ENCODE peak calls at places on chromosomes 12 and 14, in seven cellular contexts. One of them, this sample, is unnamed.

GRCh38 chr12:79414252-79414651 is 276.5 kb downstream of the PAWR start:
- DNase-seq in neural progenitor cell: no peak
- DNase-seq in MM.1S: no peak
- DNase-seq in GM23338: no peak
- DNase-seq in GM23248: no peak
- DNase-seq in hepatocyte: peak; percentile 16
- DNase-seq in HCT116: no peak
- DNase-seq in this sample: no peak

GRCh38 chr12:50614167-50614762 is 109.5 kb downstream of the DIP2B start:
- DNase-seq in HCT116: peak; percentile 46
- DNase-seq in GM23248: peak; percentile 56
- DNase-seq in hepatocyte: no peak
- DNase-seq in GM23338: peak; percentile 74
- DNase-seq in MM.1S: no peak
- DNase-seq in neural progenitor cell: no peak
- DNase-seq in this sample: no peak

GRCh38 chr14:82999802-83000201 is 1466.1 kb upstream of the SEL1L start:
- DNase-seq in neural progenitor cell: peak; percentile 54
- DNase-seq in HCT116: no peak
- DNase-seq in hepatocyte: no peak
- DNase-seq in MM.1S: no peak
- DNase-seq in GM23338: peak; percentile 54
- DNase-seq in GM23248: peak; percentile 6
- DNase-seq in this sample: no peak

GRCh38 chr12:54232790-54233189 is 44.0 kb upstream of the SMUG1 start:
- DNase-seq in hepatocyte: no peak
- DNase-seq in HCT116: no peak
- DNase-seq in GM23248: peak; percentile 58
- DNase-seq in GM23338: peak; percentile 81
- DNase-seq in neural progenitor cell: no peak
- DNase-seq in MM.1S: no peak
- DNase-seq in this sample: no peak

GRCh38 chr12:31218203-31219025 is 107.5 kb downstream of the SINHCAF start:
- DNase-seq in GM23338: peak; percentile 52
- DNase-seq in hepatocyte: no peak
- DNase-seq in MM.1S: no peak
- DNase-seq in neural progenitor cell: no peak
- DNase-seq in GM23248: no peak
- DNase-seq in HCT116: no peak
- DNase-seq in this sample: no peak

GRCh38 chr12:74129702-74130101 is 407.9 kb upstream of the ATXN7L3B start:
- DNase-seq in HCT116: no peak
- DNase-seq in GM23248: no peak
- DNase-seq in neural progenitor cell: no peak
- DNase-seq in hepatocyte: no peak
- DNase-seq in MM.1S: no peak
- DNase-seq in GM23338: no peak
- DNase-seq in this sample: no peak

GRCh38 chr12:12209675-12210074 is 57.2 kb downstream of the LRP6 start:
- DNase-seq in MM.1S: no peak
- DNase-seq in GM23248: no peak
- DNase-seq in hepatocyte: no peak
- DNase-seq in GM23338: no peak
- DNase-seq in neural progenitor cell: no peak
- DNase-seq in HCT116: no peak
- DNase-seq in this sample: no peak

GRCh38 chr12:84822541-84822940 is 90.1 kb downstream of the SLC6A15 start:
- DNase-seq in GM23248: peak; percentile 18
- DNase-seq in GM23338: no peak
- DNase-seq in hepatocyte: no peak
- DNase-seq in HCT116: no peak
- DNase-seq in neural progenitor cell: no peak
- DNase-seq in MM.1S: peak; percentile 82
- DNase-seq in this sample: no peak

GRCh38 chr12:79776111-79776510 is 85.3 kb upstream of the PAWR start:
- DNase-seq in GM23338: no peak
- DNase-seq in GM23248: peak; percentile 73
- DNase-seq in HCT116: no peak
- DNase-seq in MM.1S: no peak
- DNase-seq in neural progenitor cell: no peak
- DNase-seq in hepatocyte: no peak
- DNase-seq in this sample: no peak

GRCh38 chr12:42483534-42483857 is 106.0 kb downstream of the PRICKLE1 start:
- DNase-seq in GM23338: no peak
- DNase-seq in HCT116: no peak
- DNase-seq in neural progenitor cell: no peak
- DNase-seq in GM23248: peak; percentile 60
- DNase-seq in hepatocyte: peak; percentile 62
- DNase-seq in MM.1S: no peak
- DNase-seq in this sample: peak; percentile 87

GRCh38 chr14:85607571-85608219 is 77.8 kb downstream of the FLRT2 start:
- DNase-seq in hepatocyte: peak; percentile 39
- DNase-seq in GM23248: peak; percentile 94
- DNase-seq in GM23338: no peak
- DNase-seq in MM.1S: no peak
- DNase-seq in HCT116: no peak
- DNase-seq in neural progenitor cell: no peak
- DNase-seq in this sample: no peak

GRCh38 chr12:3421599-3421998 is 69.4 kb upstream of the PRMT8 start:
- DNase-seq in MM.1S: no peak
- DNase-seq in hepatocyte: no peak
- DNase-seq in GM23338: peak; percentile 63
- DNase-seq in neural progenitor cell: no peak
- DNase-seq in HCT116: no peak
- DNase-seq in GM23248: no peak
- DNase-seq in this sample: no peak

GRCh38 chr12:15984097-15984800 is 73.1 kb downstream of the DERA start:
- DNase-seq in HCT116: no peak
- DNase-seq in neural progenitor cell: no peak
- DNase-seq in MM.1S: no peak
- DNase-seq in hepatocyte: no peak
- DNase-seq in GM23248: peak; percentile 20
- DNase-seq in GM23338: no peak
- DNase-seq in this sample: no peak

GRCh38 chr14:20499881-20500280 is 5.5 kb upstream of the RNASE10 start:
- DNase-seq in neural progenitor cell: no peak
- DNase-seq in HCT116: no peak
- DNase-seq in hepatocyte: no peak
- DNase-seq in GM23248: no peak
- DNase-seq in GM23338: no peak
- DNase-seq in MM.1S: no peak
- DNase-seq in this sample: no peak

GRCh38 chr12:52054838-52055741 is 3.8 kb downstream of the NR4A1 start:
- DNase-seq in neural progenitor cell: no peak
- DNase-seq in GM23338: no peak
- DNase-seq in HCT116: no peak
- DNase-seq in MM.1S: no peak
- DNase-seq in hepatocyte: peak; percentile 9
- DNase-seq in GM23248: no peak
- DNase-seq in this sample: no peak
- TF ChIP-seq EZH2phosphoT487 in neural progenitor cell: no peak
- TF ChIP-seq EZH2phosphoT487 in GM23338: no peak
- TF ChIP-seq EZH2phosphoT487 in HCT116: no peak
- TF ChIP-seq EZH2phosphoT487 in MM.1S: no peak
- TF ChIP-seq EZH2phosphoT487 in hepatocyte: no peak
- TF ChIP-seq EZH2phosphoT487 in GM23248: no peak
- TF ChIP-seq EZH2phosphoT487 in this sample: no peak

DNA sequence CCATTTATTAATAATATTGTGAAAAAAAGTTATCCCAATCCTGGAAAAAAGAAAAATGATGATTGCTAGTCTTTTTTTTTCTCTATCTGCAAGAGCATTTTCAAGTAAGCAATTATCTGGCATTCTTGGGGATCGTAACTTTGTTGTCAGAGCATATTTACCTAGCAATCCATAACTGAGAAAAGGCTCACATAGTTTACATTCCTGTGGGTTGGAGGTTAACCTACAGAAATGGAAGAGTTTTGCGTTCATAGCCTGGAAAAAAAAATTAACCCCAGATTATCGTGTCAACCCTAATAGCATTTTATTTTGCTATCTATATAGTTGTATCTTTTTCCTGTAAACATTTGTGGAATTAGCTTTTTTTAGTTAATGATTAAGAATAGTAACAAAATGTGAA is 292.3 kb downstream of the DAD1 start:
- DNase-seq in GM23338: peak; percentile 24
- DNase-seq in HCT116: no peak
- DNase-seq in GM23248: no peak
- DNase-seq in MM.1S: peak; percentile 27
- DNase-seq in hepatocyte: no peak
- DNase-seq in neural progenitor cell: no peak
- DNase-seq in this sample: no peak
- TF ChIP-seq EZH2phosphoT487 in GM23338: no peak
- TF ChIP-seq EZH2phosphoT487 in HCT116: no peak
- TF ChIP-seq EZH2phosphoT487 in GM23248: no peak
- TF ChIP-seq EZH2phosphoT487 in MM.1S: no peak
- TF ChIP-seq EZH2phosphoT487 in hepatocyte: no peak
- TF ChIP-seq EZH2phosphoT487 in neural progenitor cell: no peak
- TF ChIP-seq EZH2phosphoT487 in this sample: no peak

DNA sequence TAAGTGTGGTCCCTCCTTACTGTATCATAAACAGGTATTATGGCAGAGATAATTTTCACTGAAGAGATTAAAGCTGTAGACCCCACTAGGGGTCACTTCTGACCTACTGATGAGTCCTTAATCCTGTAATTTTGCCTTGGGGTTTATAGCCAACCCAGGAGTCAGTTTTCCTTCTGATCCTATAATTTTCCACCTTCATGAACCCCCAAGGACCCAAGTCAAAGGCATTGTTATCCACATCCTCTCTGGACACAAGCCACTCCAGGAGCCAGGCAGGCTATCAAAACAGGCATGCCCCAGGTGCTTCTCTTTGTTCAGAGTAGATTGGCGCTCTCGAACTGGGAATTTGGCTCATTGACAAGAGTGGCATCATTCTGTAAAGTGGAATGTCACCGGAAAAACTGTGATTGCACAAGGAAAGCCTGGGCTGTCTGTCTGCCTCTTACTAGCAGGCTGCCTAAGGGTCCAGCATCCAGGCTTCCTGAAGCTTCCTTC is 1523.3 kb upstream of the FLRT2 start:
- DNase-seq in neural progenitor cell: peak; percentile 49
- DNase-seq in HCT116: no peak
- DNase-seq in GM23248: no peak
- DNase-seq in MM.1S: no peak
- DNase-seq in hepatocyte: no peak
- DNase-seq in GM23338: peak; percentile 33
- DNase-seq in this sample: no peak
- TF ChIP-seq EZH2phosphoT487 in neural progenitor cell: no peak
- TF ChIP-seq EZH2phosphoT487 in HCT116: no peak
- TF ChIP-seq EZH2phosphoT487 in GM23248: no peak
- TF ChIP-seq EZH2phosphoT487 in MM.1S: no peak
- TF ChIP-seq EZH2phosphoT487 in hepatocyte: no peak
- TF ChIP-seq EZH2phosphoT487 in GM23338: no peak
- TF ChIP-seq EZH2phosphoT487 in this sample: no peak

DNA sequence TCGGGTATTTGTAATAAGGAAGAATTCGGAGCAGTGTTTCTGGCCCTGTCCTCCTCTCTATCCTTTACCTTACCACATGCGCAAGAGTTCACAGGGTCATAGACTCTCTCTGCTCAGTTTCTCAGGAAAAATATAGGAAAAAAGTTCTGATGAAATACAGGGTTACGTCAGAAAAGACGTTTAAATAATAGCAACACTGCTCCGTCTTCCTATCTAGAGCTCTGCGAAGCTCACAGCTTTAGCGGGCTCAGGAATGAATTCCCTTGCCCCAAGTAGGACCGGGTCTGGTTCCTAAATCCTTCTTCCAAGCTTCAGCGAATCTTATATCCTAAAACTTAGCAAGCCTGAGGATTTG is 365 bp downstream of the CCDC59 start:
- DNase-seq in GM23248: peak; percentile 36
- DNase-seq in HCT116: no peak
- DNase-seq in GM23338: peak; percentile 11
- DNase-seq in MM.1S: no peak
- DNase-seq in hepatocyte: peak; percentile 8
- DNase-seq in neural progenitor cell: no peak
- DNase-seq in this sample: no peak
- TF ChIP-seq EZH2phosphoT487 in GM23248: no peak
- TF ChIP-seq EZH2phosphoT487 in HCT116: no peak
- TF ChIP-seq EZH2phosphoT487 in GM23338: no peak
- TF ChIP-seq EZH2phosphoT487 in MM.1S: no peak
- TF ChIP-seq EZH2phosphoT487 in hepatocyte: no peak
- TF ChIP-seq EZH2phosphoT487 in neural progenitor cell: no peak
- TF ChIP-seq EZH2phosphoT487 in this sample: no peak

GRCh38 chr12:25717552-25717951 is 164.5 kb upstream of the LMNTD1 start:
- DNase-seq in neural progenitor cell: no peak
- DNase-seq in GM23248: no peak
- DNase-seq in hepatocyte: no peak
- DNase-seq in GM23338: no peak
- DNase-seq in HCT116: no peak
- DNase-seq in MM.1S: no peak
- DNase-seq in this sample: no peak
- TF ChIP-seq EZH2phosphoT487 in neural progenitor cell: no peak
- TF ChIP-seq EZH2phosphoT487 in GM23248: no peak
- TF ChIP-seq EZH2phosphoT487 in hepatocyte: no peak
- TF ChIP-seq EZH2phosphoT487 in GM23338: no peak
- TF ChIP-seq EZH2phosphoT487 in HCT116: no peak
- TF ChIP-seq EZH2phosphoT487 in MM.1S: no peak
- TF ChIP-seq EZH2phosphoT487 in this sample: no peak

DNA sequence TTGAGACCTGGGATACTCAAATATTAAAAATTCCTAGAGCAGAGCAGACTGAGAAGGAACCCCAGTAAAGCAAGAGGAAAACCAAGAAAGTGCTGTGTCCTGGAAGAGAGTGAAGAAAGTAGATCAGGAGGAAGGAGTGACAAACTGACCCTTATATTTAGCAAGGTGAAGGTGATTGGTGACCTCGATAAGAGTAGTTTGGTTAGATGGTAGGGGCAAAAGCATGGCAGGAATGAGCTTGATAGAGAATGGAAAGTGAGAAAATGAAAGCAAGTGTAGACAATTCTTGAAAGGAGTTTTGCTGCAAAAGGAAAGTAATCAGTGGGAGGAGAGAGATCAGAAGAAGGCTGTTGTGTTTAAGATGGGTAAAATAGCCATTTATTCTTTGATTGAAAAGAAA is 51.1 kb downstream of the RASSF8 start:
- DNase-seq in GM23338: no peak
- DNase-seq in GM23248: no peak
- DNase-seq in neural progenitor cell: no peak
- DNase-seq in hepatocyte: no peak
- DNase-seq in MM.1S: no peak
- DNase-seq in HCT116: no peak
- DNase-seq in this sample: no peak
- TF ChIP-seq EZH2phosphoT487 in GM23338: no peak
- TF ChIP-seq EZH2phosphoT487 in GM23248: no peak
- TF ChIP-seq EZH2phosphoT487 in neural progenitor cell: no peak
- TF ChIP-seq EZH2phosphoT487 in hepatocyte: no peak
- TF ChIP-seq EZH2phosphoT487 in MM.1S: no peak
- TF ChIP-seq EZH2phosphoT487 in HCT116: no peak
- TF ChIP-seq EZH2phosphoT487 in this sample: no peak

This sample was measured in SK-N-SH.